ENCODE peak calls at places on chromosomes 13 and 19, in four cellular contexts. A, E, R and H are unnamed samples.

GRCh38 chr13:80297503-80297902 is 43.4 kb downstream of the SPRY2 start:
- DNase-seq in A (no peak), E (no peak), R (no peak), H (no peak)

GRCh38 chr13:80437212-80437611 is 96.3 kb upstream of the SPRY2 start:
- DNase-seq in A (no peak), E (no peak), R (no peak), H (no peak)

GRCh38 chr19:47190167-47190727 is 40.8 kb downstream of the BBC3 start:
- DNase-seq in A (peak; percentile 87), E (peak; percentile 50), R (peak; percentile 65), H (peak; percentile 51)

GRCh38 chr13:53200075-53200474 is 171.5 kb downstream of the OLFM4 start:
- DNase-seq in A (no peak), E (no peak), R (no peak), H (no peak)

GRCh38 chr13:37995052-37995451 is 125.5 kb upstream of the TRPC4 start:
- DNase-seq in A (no peak), E (no peak), R (no peak), H (no peak)

GRCh38 chr19:4390017-4390861 is 10.1 kb downstream of the SH3GL1 start:
- DNase-seq in A (peak; percentile 58), E (peak; percentile 66), R (no peak), H (no peak)

GRCh38 chr13:21014666-21015170 is 46.7 kb downstream of the LATS2 start:
- DNase-seq in A (no peak), E (peak; percentile 92), R (no peak), H (no peak)

GRCh38 chr13:69287050-69287698 is 820.5 kb upstream of the ATXN8OS start:
- DNase-seq in A (no peak), E (no peak), R (no peak), H (no peak)

GRCh38 chr13:114313061-114313860 is 1.0 kb upstream of the CHAMP1 start:
- DNase-seq in A (no peak), E (no peak), R (no peak), H (no peak)

GRCh38 chr13:22931576-22931975 is 249.2 kb upstream of the SGCG start:
- DNase-seq in A (no peak), E (no peak), R (no peak), H (no peak)

GRCh38 chr13:75372517-75372916 is 109.5 kb downstream of the TBC1D4 start:
- DNase-seq in A (no peak), E (no peak), R (peak; percentile 13), H (no peak)

GRCh38 chr19:33440682-33441081 is 67.2 kb downstream of the CEBPG start:
- DNase-seq in A (no peak), E (peak; percentile 16), R (no peak), H (no peak)

GRCh38 chr19:5330307-5330720 is 10.3 kb downstream of the PTPRS start:
- DNase-seq in A (no peak), E (no peak), R (no peak), H (no peak)

GRCh38 chr19:45884682-45885555 is 1.0 kb downstream of the IRF2BP1 start:
- DNase-seq in A (no peak), E (peak; percentile 62), R (no peak), H (peak; percentile 61)

GRCh38 chr13:95833713-95834112 is 156.8 kb downstream of the DNAJC3 start:
- DNase-seq in A (no peak), E (no peak), R (no peak), H (no peak)

GRCh38 chr13:80359459-80360297 is 18.8 kb upstream of the SPRY2 start:
- DNase-seq in A (no peak), E (no peak), R (no peak), H (no peak)

GRCh38 chr13:31901985-31902384 is 129.6 kb upstream of the FRY start:
- DNase-seq in A (no peak), E (no peak), R (no peak), H (no peak)

GRCh38 chr19:46287585-46287984 is 9.3 kb upstream of the HIF3A start:
- DNase-seq in A (no peak), E (no peak), R (no peak), H (no peak)

GRCh38 chr19:16035601-16036297 is 40.5 kb upstream of the TPM4 start:
- DNase-seq in A (no peak), E (no peak), R (no peak), H (no peak)

GRCh38 chr13:47337781-47338507 is 441.1 kb upstream of the HTR2A start:
- DNase-seq in A (no peak), E (no peak), R (no peak), H (no peak)

DNA sequence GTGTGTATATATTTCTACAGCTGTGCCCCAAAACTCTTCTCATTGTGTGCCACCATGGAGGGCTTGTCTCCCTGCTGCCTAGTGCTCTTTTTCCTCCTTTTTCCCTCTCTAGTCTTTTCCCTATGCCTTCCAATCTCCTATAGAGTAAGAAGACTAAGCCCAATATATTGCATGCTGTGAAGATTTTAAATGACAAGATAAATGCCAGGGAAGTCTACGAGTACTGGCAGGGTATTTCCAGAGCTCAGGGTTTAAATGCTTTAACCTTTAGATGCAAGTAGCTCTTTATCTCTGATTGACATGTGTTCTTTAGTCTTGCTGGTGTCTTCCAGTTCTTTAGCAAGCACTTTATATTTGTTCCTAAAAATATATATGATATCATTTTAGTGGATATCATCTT is 200.7 kb downstream of the SLITRK1 start:
- DNase-seq in A (no peak), E (no peak), R (no peak), H (no peak)
- TF ChIP-seq CTCF in A (no peak), E (no peak), R (no peak), H (no peak)

DNA sequence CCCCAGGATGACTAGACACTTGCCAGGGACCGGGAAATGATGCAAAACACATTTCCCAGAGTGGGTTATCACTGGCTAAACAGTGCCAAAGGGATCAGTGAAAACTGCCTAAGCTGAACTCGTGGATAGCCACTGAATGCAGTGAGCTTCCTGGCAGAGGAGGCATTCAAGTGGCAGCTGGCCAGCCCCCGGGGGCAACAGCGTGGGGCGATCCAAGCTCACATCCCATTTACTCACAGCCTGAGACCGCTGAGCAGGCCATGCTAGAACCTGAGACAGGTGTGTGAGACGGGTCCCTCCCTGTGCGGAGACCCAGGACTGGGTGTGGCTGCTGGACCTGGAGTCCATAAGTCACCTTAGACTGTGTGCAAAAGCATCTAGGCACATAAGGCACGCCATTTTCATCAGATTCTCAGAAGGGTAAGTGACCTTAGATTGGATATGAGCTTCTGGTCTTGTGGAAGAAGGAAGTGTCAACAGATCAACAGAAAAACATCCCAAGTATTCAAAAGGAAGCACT is 51.9 kb upstream of the SLC15A1 start:
- DNase-seq in A (no peak), E (no peak), R (no peak), H (no peak)
- H3K27ac ChIP-seq in A (no peak overlapping the region), E (no peak overlapping the region), R (no peak overlapping the region), H (no peak overlapping the region)

GRCh38 chr19:42695811-42696503 is 44.3 kb downstream of the PSG3 start:
- DNase-seq in A (no peak), E (no peak), R (no peak), H (no peak)
- H3K4me1 ChIP-seq in A (no peaks in the 10 kb centered on the region), E (no peaks in the 10 kb centered on the region), R (no peaks in the 10 kb centered on the region), H (no peaks in the 10 kb centered on the region)

GRCh38 chr19:2663920-2664571 is 38.4 kb downstream of the GNG7 start:
- DNase-seq in A (no peak), E (no peak), R (no peak), H (no peak)
- TF ChIP-seq CTCF in A (no peak), E (no peak), R (no peak), H (no peak)

GRCh38 chr19:35011737-35012682 is 11.9 kb downstream of the GRAMD1A start:
- DNase-seq in A (no peak), E (no peak), R (no peak), H (no peak)
- H3K27ac ChIP-seq in A (peak overlapping the region; percentile 91), E (no peak overlapping the region), R (peak overlapping the region; percentile 2), H (no peak overlapping the region)

GRCh38 chr13:99285432-99286182 is 21.6 kb downstream of the GPR183 start:
- DNase-seq in A (no peak), E (no peak), R (no peak), H (peak; percentile 31)
- H3K4me1 ChIP-seq in A (peaks cover 32% of the 10 kb centered on the region), E (peaks cover 44% of the 10 kb centered on the region), R (no peaks in the 10 kb centered on the region), H (peaks cover 11% of the 10 kb centered on the region)

DNA sequence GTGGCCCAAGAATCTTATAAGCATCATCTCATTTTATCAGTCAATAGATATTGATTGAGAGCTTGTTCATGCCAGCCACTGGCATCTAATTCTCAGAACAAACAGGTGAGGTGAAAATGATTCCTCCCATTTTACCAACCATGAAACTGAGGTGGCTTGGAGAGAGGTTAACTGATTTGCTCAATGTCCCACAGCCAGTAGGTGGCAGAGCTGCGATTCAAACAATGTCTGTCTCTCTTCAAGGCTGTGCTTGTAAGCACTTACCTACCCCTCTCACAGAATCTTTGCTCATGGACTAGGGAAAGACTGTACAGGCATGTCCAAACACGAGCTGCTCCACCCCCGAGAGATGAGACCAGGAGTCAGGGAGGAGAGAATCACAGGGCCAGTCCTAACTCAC is 21.5 kb upstream of the GSX1 start:
- DNase-seq in A (no peak), E (no peak), R (peak; percentile 15), H (no peak)
- TF ChIP-seq CTCF in A (no peak), E (no peak), R (peak; percentile 28), H (no peak)

DNA sequence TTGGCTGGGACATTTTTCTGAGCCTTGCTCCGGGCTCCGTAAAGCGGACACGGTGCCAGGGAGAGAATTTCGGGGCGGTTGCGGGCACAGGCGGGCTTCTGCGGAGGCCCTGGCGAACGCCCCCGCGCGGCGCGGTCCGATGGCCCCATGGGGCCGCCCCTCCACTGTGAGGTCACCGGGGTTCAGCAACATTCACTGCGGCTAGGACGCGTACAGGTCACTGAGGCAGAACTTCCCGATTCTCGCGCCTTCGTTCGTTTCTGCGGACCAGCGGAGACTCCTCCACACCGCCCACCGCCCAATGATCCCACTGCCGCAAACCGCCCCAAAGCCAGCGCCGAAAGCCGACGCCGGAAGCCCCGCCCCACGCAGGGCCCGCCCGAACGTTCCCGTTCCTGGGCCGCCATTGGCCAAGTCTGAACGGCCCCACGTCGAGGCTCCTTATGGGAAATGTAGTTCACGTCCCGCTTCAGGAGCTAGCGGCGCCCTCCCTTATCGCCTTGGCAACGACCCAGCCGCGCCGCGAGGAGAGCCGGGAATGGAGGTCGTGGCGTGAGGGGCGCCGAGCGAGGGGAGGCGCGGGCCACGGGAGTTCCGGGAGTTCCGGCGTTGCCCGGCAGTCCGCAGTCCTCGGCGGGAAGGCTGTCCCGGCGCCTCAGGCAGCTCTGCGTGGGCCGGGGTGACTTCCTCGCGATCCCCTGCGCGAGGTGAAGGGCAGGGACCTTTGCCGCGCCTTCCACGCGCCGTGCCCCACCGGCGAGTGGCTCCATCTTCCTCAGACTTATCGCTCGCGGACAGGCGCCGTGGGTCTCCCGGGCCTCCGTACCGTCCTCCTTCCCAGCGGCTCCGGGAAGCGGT is at the start of gene ZNF584:
- DNase-seq in A (peak; percentile 96), E (peak; percentile 97), R (peak; percentile 95), H (peak; percentile 96)
- H3K27ac ChIP-seq in A (peak within 1 kb of the TSS; percentile 88), E (peak within 1 kb of the TSS; percentile 79), R (peak within 1 kb of the TSS; percentile 93), H (peak within 1 kb of the TSS; percentile 58)

GRCh38 chr13:106561551-106562170 is 6.3 kb downstream of the ARGLU1 start:
- DNase-seq in A (no peak), E (no peak), R (no peak), H (no peak)
- H3K4me1 ChIP-seq in A (peaks cover 67% of the 10 kb centered on the region), E (peaks cover 66% of the 10 kb centered on the region), R (peaks cover 38% of the 10 kb centered on the region), H (peaks cover 43% of the 10 kb centered on the region)